ENCODE peak calls at places on chromosomes 16 and 17, in four cellular contexts. One of them, this sample, is unnamed.

GRCh38 chr17:57502696-57503307 is 242.3 kb downstream of the CCDC182 start:
- DNase-seq in MG63: no peak
- DNase-seq in thoracic aorta: no peak
- DNase-seq in MM.1S: no peak
- DNase-seq in this sample: no peak

GRCh38 chr16:80569440-80570105 is 28.8 kb downstream of the DYNLRB2 start:
- DNase-seq in thoracic aorta: no peak
- DNase-seq in MM.1S: no peak
- DNase-seq in MG63: peak
- DNase-seq in this sample: no peak

GRCh38 chr17:19539841-19540311 is 6.2 kb downstream of the SLC47A1 start:
- DNase-seq in thoracic aorta: no peak
- DNase-seq in MG63: no peak
- DNase-seq in MM.1S: no peak
- DNase-seq in this sample: no peak

GRCh38 chr16:30122621-30123160 is 329 bp downstream of the MAPK3 start:
- DNase-seq in thoracic aorta: no peak
- DNase-seq in MG63: no peak
- DNase-seq in MM.1S: no peak
- DNase-seq in this sample: no peak

GRCh38 chr17:7437369-7437863 is 1.9 kb upstream of the FGF11 start:
- DNase-seq in MM.1S: no peak
- DNase-seq in thoracic aorta: no peak
- DNase-seq in MG63: no peak
- DNase-seq in this sample: no peak

GRCh38 chr16:31253642-31254045 is 6.1 kb upstream of the ITGAM start:
- DNase-seq in thoracic aorta: peak
- DNase-seq in MM.1S: no peak
- DNase-seq in MG63: no peak
- DNase-seq in this sample: no peak

GRCh38 chr16:9184354-9184690 is 92.9 kb downstream of the HAPSTR1 start:
- DNase-seq in MM.1S: no peak
- DNase-seq in thoracic aorta: no peak
- DNase-seq in MG63: no peak
- DNase-seq in this sample: no peak

GRCh38 chr17:82966415-82966814 is 113.0 kb upstream of the METRNL start:
- DNase-seq in MM.1S: no peak
- DNase-seq in thoracic aorta: no peak
- DNase-seq in MG63: no peak
- DNase-seq in this sample: no peak

GRCh38 chr16:53435066-53435688 is 906 bp downstream of the RBL2 start:
- DNase-seq in MG63: peak
- DNase-seq in thoracic aorta: peak
- DNase-seq in MM.1S: peak
- DNase-seq in this sample: peak

GRCh38 chr17:79997004-79997673 is 38.5 kb downstream of the TBC1D16 start:
- DNase-seq in MG63: no peak
- DNase-seq in MM.1S: no peak
- DNase-seq in thoracic aorta: no peak
- DNase-seq in this sample: no peak

GRCh38 chr17:29051731-29052130 is 8.8 kb downstream of the PIPOX start:
- DNase-seq in thoracic aorta: no peak
- DNase-seq in MM.1S: no peak
- DNase-seq in MG63: no peak
- DNase-seq in this sample: no peak

GRCh38 chr16:78081341-78081740 is 18.1 kb upstream of the WWOX start:
- DNase-seq in MM.1S: no peak
- DNase-seq in MG63: no peak
- DNase-seq in thoracic aorta: no peak
- DNase-seq in this sample: no peak

GRCh38 chr17:78498848-78499247 is 78.3 kb downstream of the DNAH17 start:
- DNase-seq in MM.1S: no peak
- DNase-seq in thoracic aorta: no peak
- DNase-seq in MG63: no peak
- DNase-seq in this sample: no peak

GRCh38 chr17:64410750-64411490 is 20.3 kb upstream of the PECAM1 start:
- DNase-seq in MM.1S: no peak
- DNase-seq in thoracic aorta: no peak
- DNase-seq in MG63: no peak
- DNase-seq in this sample: no peak

GRCh38 chr17:64418506-64419339 is 28.1 kb upstream of the PECAM1 start:
- DNase-seq in MM.1S: peak
- DNase-seq in thoracic aorta: no peak
- DNase-seq in MG63: peak
- DNase-seq in this sample: peak

GRCh38 chr17:64413505-64413904 is 22.8 kb upstream of the PECAM1 start:
- DNase-seq in MG63: no peak
- DNase-seq in thoracic aorta: no peak
- DNase-seq in MM.1S: peak
- DNase-seq in this sample: no peak

GRCh38 chr17:64411999-64412771 is 21.5 kb upstream of the PECAM1 start:
- DNase-seq in thoracic aorta: no peak
- DNase-seq in MG63: no peak
- DNase-seq in MM.1S: no peak
- DNase-seq in this sample: no peak

GRCh38 chr17:64412944-64413381 is 22.3 kb upstream of the PECAM1 start:
- DNase-seq in thoracic aorta: no peak
- DNase-seq in MG63: no peak
- DNase-seq in MM.1S: no peak
- DNase-seq in this sample: no peak
- H3K4me3 ChIP-seq in thoracic aorta: peak
- H3K4me3 ChIP-seq in MG63: no peak
- H3K4me3 ChIP-seq in MM.1S: peak
- H3K4me3 ChIP-seq in this sample: no peak

GRCh38 chr17:72604518-72604917 is 483.7 kb downstream of the SOX9 start:
- DNase-seq in MM.1S: peak
- DNase-seq in MG63: no peak
- DNase-seq in thoracic aorta: no peak
- DNase-seq in this sample: no peak
- H3K4me3 ChIP-seq in MM.1S: no peak
- H3K4me3 ChIP-seq in MG63: no peak
- H3K4me3 ChIP-seq in thoracic aorta: no peak
- H3K4me3 ChIP-seq in this sample: no peak

GRCh38 chr17:41914358-41914766 is 4.4 kb downstream of the ACLY start:
- DNase-seq in MG63: no peak
- DNase-seq in thoracic aorta: no peak
- DNase-seq in MM.1S: no peak
- DNase-seq in this sample: no peak
- H3K4me3 ChIP-seq in MG63: no peak
- H3K4me3 ChIP-seq in thoracic aorta: no peak
- H3K4me3 ChIP-seq in MM.1S: no peak
- H3K4me3 ChIP-seq in this sample: no peak

DNA sequence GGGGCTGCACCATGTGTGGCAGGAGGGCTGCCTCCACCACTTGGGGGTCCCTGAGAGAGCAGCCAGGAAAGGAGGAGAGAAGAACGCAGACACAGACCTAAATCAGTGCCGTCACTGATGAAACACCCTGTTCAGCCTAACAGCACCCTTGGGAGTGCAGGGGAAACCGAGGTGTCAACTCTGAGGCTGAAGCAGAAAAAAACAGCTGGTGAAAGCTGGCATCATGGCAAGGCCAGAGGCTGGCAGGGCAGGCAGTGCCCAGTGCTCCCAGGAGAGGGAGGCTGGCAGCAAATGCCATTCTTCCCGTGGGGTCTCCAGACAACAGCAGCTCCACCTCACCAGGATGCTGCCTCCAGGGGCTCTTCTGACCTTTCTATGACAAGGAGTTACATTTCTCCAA is 23.1 kb downstream of the SPHK1 start:
- DNase-seq in thoracic aorta: no peak
- DNase-seq in MM.1S: no peak
- DNase-seq in MG63: no peak
- DNase-seq in this sample: no peak
- H3K4me3 ChIP-seq in thoracic aorta: no peak
- H3K4me3 ChIP-seq in MM.1S: no peak
- H3K4me3 ChIP-seq in MG63: no peak
- H3K4me3 ChIP-seq in this sample: no peak

GRCh38 chr16:11494029-11494428 is 92.7 kb downstream of the LITAF start:
- DNase-seq in thoracic aorta: no peak
- DNase-seq in MG63: no peak
- DNase-seq in MM.1S: no peak
- DNase-seq in this sample: no peak

GRCh38 chr16:11494433-11494832 is 92.3 kb downstream of the LITAF start:
- DNase-seq in thoracic aorta: no peak
- DNase-seq in MG63: no peak
- DNase-seq in MM.1S: no peak
- DNase-seq in this sample: no peak

GRCh38 chr16:11492808-11493530 is 93.8 kb downstream of the LITAF start:
- DNase-seq in thoracic aorta: no peak
- DNase-seq in MM.1S: no peak
- DNase-seq in MG63: no peak
- DNase-seq in this sample: no peak

GRCh38 chr16:11495066-11495407 is 91.7 kb downstream of the LITAF start:
- DNase-seq in MM.1S: no peak
- DNase-seq in MG63: no peak
- DNase-seq in thoracic aorta: no peak
- DNase-seq in this sample: no peak

DNA sequence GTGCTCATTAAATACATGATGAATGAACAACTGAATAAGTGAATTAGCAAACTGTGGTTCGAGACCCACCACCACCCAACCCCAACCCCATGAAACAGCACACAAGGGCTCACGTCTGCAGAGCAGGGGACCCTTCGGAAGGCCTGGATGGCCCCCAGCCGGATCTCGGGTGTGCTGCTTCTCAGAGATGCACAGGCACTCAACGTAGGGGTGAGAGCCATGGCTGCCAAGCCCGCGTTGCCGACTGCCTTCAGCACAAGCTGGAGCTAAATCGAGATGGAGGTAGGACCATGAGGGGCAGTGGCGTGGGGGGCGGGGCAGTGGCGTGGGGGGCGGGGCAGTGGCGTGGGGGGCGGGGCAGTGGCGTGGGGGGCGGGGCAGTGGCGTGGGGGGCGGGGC is 93.2 kb downstream of the LITAF start:
- DNase-seq in MM.1S: no peak
- DNase-seq in MG63: no peak
- DNase-seq in thoracic aorta: no peak
- DNase-seq in this sample: no peak
- H3K4me3 ChIP-seq in MM.1S: no peak
- H3K4me3 ChIP-seq in MG63: no peak
- H3K4me3 ChIP-seq in thoracic aorta: no peak
- H3K4me3 ChIP-seq in this sample: no peak

GRCh38 chr16:22782299-22782698 is 31.7 kb upstream of the HS3ST2 start:
- DNase-seq in thoracic aorta: no peak
- DNase-seq in MG63: no peak
- DNase-seq in MM.1S: no peak
- DNase-seq in this sample: no peak
- H3K4me3 ChIP-seq in thoracic aorta: no peak
- H3K4me3 ChIP-seq in MG63: no peak
- H3K4me3 ChIP-seq in MM.1S: no peak
- H3K4me3 ChIP-seq in this sample: no peak

GRCh38 chr17:45223541-45224528 is 2.1 kb downstream of the FMNL1 start:
- DNase-seq in MM.1S: peak
- DNase-seq in MG63: no peak
- DNase-seq in thoracic aorta: no peak
- DNase-seq in this sample: no peak

GRCh38 chr17:45226620-45227019 is 4.9 kb downstream of the FMNL1 start:
- DNase-seq in thoracic aorta: no peak
- DNase-seq in MG63: no peak
- DNase-seq in MM.1S: peak
- DNase-seq in this sample: no peak

GRCh38 chr17:45224671-45225050 is 3.0 kb downstream of the FMNL1 start:
- DNase-seq in thoracic aorta: no peak
- DNase-seq in MM.1S: peak
- DNase-seq in MG63: no peak
- DNase-seq in this sample: no peak

GRCh38 chr17:45225964-45226530 is 4.4 kb downstream of the FMNL1 start:
- DNase-seq in MM.1S: peak
- DNase-seq in MG63: no peak
- DNase-seq in thoracic aorta: peak
- DNase-seq in this sample: peak

DNA sequence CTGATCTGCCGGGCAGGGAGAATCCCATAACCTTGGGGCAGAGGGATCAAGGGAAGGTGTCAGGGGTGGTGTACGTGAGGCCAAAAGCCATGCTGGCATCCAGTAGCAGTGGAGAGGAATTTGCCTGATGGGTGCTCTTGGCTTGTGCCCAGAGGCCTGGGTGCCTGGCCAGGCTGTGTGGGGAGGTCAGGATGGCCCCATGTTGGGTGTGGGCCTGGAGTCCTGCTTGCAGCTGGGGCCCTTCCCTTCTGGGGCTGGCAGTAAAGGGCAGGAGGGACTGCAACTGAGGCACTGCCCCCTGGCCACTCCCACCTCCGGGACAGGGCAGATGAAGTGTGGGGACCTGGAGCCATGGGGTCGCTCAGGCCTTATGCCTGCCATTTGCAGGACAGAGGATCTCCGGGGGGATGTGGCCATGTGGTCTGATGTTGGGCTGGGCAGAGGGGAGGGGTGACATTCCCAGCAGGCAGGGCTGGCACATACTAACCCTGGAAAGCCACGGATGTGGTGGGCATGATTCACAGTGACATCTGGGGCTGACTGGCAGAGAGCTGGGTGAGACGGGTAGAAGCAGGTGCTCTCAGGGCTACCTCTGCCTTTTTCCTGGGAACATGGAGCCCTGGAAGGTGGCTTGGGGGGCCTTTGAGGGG is 3.5 kb downstream of the FMNL1 start:
- DNase-seq in MG63: peak
- DNase-seq in thoracic aorta: no peak
- DNase-seq in MM.1S: peak
- DNase-seq in this sample: no peak
- H3K4me3 ChIP-seq in MG63: no peak
- H3K4me3 ChIP-seq in thoracic aorta: peak
- H3K4me3 ChIP-seq in MM.1S: peak
- H3K4me3 ChIP-seq in this sample: no peak

DNA sequence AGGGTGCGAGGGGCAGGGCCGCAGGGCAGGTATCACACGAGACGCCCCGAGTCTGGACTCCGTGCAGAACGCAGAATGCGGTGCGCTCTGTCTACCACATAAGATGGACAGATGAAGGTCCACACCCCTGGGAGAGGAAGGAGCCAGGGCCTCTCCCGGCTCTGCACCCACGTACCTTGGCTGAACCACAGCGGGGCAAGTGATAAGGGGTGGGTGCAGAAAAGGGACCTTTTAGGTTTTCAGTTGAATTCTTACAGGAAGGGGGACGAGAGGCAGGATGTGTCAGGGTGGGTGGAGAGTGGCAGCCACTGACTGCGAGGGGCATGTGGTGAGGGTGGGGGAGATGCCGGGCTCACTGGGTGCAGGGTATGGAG is 338 bp downstream of the CD300A start:
- DNase-seq in MM.1S: no peak
- DNase-seq in thoracic aorta: no peak
- DNase-seq in MG63: no peak
- DNase-seq in this sample: no peak
- H3K4me3 ChIP-seq in MM.1S: peak
- H3K4me3 ChIP-seq in thoracic aorta: peak
- H3K4me3 ChIP-seq in MG63: no peak
- H3K4me3 ChIP-seq in this sample: no peak

GRCh38 chr16:86300746-86301480 is 209.4 kb upstream of the FOXF1 start:
- DNase-seq in thoracic aorta: no peak
- DNase-seq in MG63: no peak
- DNase-seq in MM.1S: no peak
- DNase-seq in this sample: peak
- H3K4me3 ChIP-seq in thoracic aorta: no peak
- H3K4me3 ChIP-seq in MG63: no peak
- H3K4me3 ChIP-seq in MM.1S: no peak
- H3K4me3 ChIP-seq in this sample: peak

This sample was measured in SJSA1.